ENCODE peak calls at places on chromosomes 11 and 22, in five cellular contexts. One of them, this sample, is unnamed.
A peak's percentile ranks its signal among the peaks of the same experiment; 100 is the strongest.

GRCh38 chr11:114195981-114196731 is 100.0 kb upstream of the NNMT start:
- DNase-seq in BJ: no peak
- DNase-seq in IMR-90: no peak
- DNase-seq in H9: no peak
- DNase-seq in body of pancreas: peak; percentile 52
- DNase-seq in this sample: peak; percentile 72

GRCh38 chr22:18062421-18062820 is 15.4 kb upstream of the PEX26 start:
- DNase-seq in body of pancreas: no peak
- DNase-seq in IMR-90: no peak
- DNase-seq in H9: no peak
- DNase-seq in BJ: no peak
- DNase-seq in this sample: no peak

GRCh38 chr11:17774232-17775034 is 39.9 kb downstream of the KCNC1 start:
- DNase-seq in BJ: no peak
- DNase-seq in H9: no peak
- DNase-seq in IMR-90: no peak
- DNase-seq in body of pancreas: no peak
- DNase-seq in this sample: no peak

GRCh38 chr22:26885441-26886261 is 228.3 kb downstream of the MIAT start:
- DNase-seq in IMR-90: no peak
- DNase-seq in BJ: no peak
- DNase-seq in H9: no peak
- DNase-seq in body of pancreas: no peak
- DNase-seq in this sample: no peak

GRCh38 chr22:21641417-21641794 is 696 bp upstream of the SDF2L1 start:
- DNase-seq in H9: peak; percentile 60
- DNase-seq in BJ: no peak
- DNase-seq in IMR-90: peak; percentile 55
- DNase-seq in body of pancreas: peak; percentile 68
- DNase-seq in this sample: peak; percentile 68

GRCh38 chr22:23072911-23073491 is 2.7 kb downstream of the GNAZ start:
- DNase-seq in H9: no peak
- DNase-seq in body of pancreas: no peak
- DNase-seq in IMR-90: no peak
- DNase-seq in BJ: peak; percentile 21
- DNase-seq in this sample: no peak

GRCh38 chr11:24963879-24964278 is 467.0 kb downstream of the LUZP2 start:
- DNase-seq in BJ: no peak
- DNase-seq in body of pancreas: no peak
- DNase-seq in H9: no peak
- DNase-seq in IMR-90: no peak
- DNase-seq in this sample: no peak

GRCh38 chr11:201936-202335 is 5.3 kb downstream of the BET1L start:
- DNase-seq in body of pancreas: no peak
- DNase-seq in BJ: no peak
- DNase-seq in H9: no peak
- DNase-seq in IMR-90: no peak
- DNase-seq in this sample: no peak

GRCh38 chr11:1428762-1429316 is 39.1 kb downstream of the BRSK2 start:
- DNase-seq in IMR-90: no peak
- DNase-seq in BJ: no peak
- DNase-seq in body of pancreas: no peak
- DNase-seq in H9: no peak
- DNase-seq in this sample: no peak

GRCh38 chr11:117950320-117950719 is 21.1 kb upstream of the TMPRSS13 start:
- DNase-seq in IMR-90: no peak
- DNase-seq in body of pancreas: peak; percentile 24
- DNase-seq in BJ: no peak
- DNase-seq in H9: no peak
- DNase-seq in this sample: no peak

GRCh38 chr22:23849009-23850006 is 8.4 kb upstream of the SLC2A11 start:
- DNase-seq in BJ: no peak
- DNase-seq in IMR-90: peak; percentile 51
- DNase-seq in body of pancreas: peak; percentile 81
- DNase-seq in H9: peak; percentile 95
- DNase-seq in this sample: peak; percentile 94

DNA sequence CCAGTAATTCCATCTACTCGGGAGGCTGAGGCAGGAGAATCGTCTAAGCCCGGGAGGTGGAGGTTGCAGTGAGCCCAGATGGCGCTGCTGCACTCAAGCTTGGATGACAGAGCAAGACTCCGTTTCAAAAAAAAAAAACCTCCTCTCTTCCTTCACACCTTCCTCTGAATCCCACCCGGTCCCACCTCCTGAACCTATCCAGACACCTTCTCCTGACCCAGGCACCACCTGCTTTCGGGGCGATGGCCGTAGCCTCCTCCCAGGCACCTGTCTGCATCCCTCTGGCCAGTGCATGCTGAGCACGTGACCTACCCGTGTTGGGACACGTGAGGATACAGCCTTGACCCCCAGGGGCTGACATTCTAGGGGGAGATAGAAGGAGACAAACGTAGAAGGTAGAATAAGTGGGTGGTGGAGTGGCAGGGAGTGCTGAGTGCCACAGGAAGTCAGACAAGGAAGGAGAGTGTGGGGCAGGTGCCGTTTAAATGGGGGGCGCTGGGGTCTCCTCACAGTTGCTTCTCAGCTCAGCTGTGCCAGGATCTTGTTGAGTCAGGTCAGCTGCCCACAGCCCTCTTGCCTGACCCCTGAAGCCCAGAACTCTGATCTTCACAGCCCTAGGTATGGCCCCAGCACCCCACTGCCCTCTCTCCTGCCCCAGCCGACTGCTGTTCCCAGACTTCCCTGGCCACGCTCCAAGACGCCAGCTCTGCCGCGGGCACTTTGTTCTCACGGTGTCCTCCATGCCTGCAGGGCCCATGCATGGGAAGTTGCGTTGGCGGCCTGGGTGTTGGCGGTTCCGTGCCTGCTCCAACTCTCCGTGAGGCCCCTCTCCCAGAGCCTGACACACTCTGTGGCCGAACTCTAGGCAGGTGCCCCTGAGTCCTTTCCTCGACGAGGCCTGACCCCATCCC is 1.2 kb upstream of the MIOX start:
- DNase-seq in IMR-90: no peak
- DNase-seq in body of pancreas: peak; percentile 93
- DNase-seq in BJ: no peak
- DNase-seq in H9: no peak
- DNase-seq in this sample: peak; percentile 69
- TF ChIP-seq CTCF in IMR-90: no peak
- TF ChIP-seq CTCF in body of pancreas: no peak
- TF ChIP-seq CTCF in BJ: no peak
- TF ChIP-seq CTCF in H9: no peak
- TF ChIP-seq CTCF in this sample: no peak

GRCh38 chr22:37486224-37486845 is at the start of gene MFNG:
- DNase-seq in BJ: no peak
- DNase-seq in H9: peak; percentile 81
- DNase-seq in body of pancreas: peak; percentile 77
- DNase-seq in IMR-90: peak; percentile 6
- DNase-seq in this sample: no peak
- TF ChIP-seq CTCF in BJ: peak; percentile 13
- TF ChIP-seq CTCF in H9: peak; percentile 41
- TF ChIP-seq CTCF in body of pancreas: no peak
- TF ChIP-seq CTCF in IMR-90: peak; percentile 17
- TF ChIP-seq CTCF in this sample: no peak

DNA sequence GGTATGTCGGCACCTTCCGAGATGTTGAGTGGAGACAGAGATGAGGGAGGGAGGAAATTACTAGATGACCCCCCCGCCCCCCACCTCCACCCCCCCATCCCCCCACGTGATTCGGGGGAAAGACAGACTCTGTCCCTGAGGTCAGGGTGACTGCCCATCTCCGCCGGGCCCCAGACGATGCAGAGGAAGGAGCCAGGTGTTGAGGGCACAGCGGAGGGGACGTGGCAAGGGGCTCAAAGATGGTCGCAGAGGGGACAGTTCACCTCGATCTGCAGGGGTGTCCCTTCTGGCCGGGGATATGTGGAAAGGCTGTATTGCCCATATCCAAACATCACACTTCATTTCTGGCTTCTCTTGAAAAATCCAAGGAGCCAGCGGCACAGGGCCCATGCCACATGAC is 14.1 kb downstream of the PHF21B start:
- DNase-seq in body of pancreas: no peak
- DNase-seq in IMR-90: no peak
- DNase-seq in BJ: no peak
- DNase-seq in H9: no peak
- DNase-seq in this sample: no peak
- TF ChIP-seq CTCF in body of pancreas: no peak
- TF ChIP-seq CTCF in IMR-90: no peak
- TF ChIP-seq CTCF in BJ: no peak
- TF ChIP-seq CTCF in H9: no peak
- TF ChIP-seq CTCF in this sample: no peak

DNA sequence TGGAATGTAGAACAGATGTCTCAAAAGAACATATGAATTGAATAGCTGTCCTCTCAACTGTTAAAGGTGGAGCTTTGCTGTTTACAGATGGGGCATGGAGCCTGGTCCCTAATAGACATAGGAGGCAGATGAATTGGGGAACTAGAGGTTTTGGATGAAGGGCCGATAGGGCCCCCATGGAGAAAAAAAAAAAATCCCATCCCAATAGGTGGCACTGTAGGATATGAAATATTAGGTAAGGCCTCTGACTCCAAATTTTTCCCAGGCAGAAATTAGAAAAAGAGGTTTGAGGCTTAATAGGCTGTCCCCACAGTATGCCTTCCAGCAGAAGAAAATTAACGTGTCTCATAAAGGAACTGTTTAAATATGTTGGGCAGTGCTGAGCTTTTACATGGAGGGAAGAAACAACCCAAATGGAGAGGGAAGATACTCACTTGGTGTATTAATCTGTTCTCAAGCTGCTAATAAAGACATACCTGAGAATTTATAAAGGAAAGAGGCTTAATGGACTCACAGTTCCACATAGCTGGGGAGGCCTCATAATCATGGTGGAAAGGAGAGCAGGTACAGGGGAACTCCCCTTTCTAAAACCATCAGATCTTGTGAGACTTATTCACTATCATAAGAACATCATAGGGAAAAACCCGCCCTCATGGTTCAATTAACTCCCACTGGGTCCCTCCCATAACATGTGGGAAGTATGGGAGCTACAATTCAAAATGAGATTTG is 30.1 kb upstream of the TMEM45B start:
- DNase-seq in BJ: no peak
- DNase-seq in H9: no peak
- DNase-seq in body of pancreas: no peak
- DNase-seq in IMR-90: peak; percentile 1
- DNase-seq in this sample: no peak
- TF ChIP-seq CTCF in BJ: peak; percentile 35
- TF ChIP-seq CTCF in H9: peak; percentile 49
- TF ChIP-seq CTCF in body of pancreas: peak; percentile 41
- TF ChIP-seq CTCF in IMR-90: peak; percentile 30
- TF ChIP-seq CTCF in this sample: no peak

GRCh38 chr11:132116516-132116915 is 746.1 kb downstream of the NTM start:
- DNase-seq in BJ: no peak
- DNase-seq in body of pancreas: no peak
- DNase-seq in H9: no peak
- DNase-seq in IMR-90: no peak
- DNase-seq in this sample: no peak
- TF ChIP-seq CTCF in BJ: no peak
- TF ChIP-seq CTCF in body of pancreas: no peak
- TF ChIP-seq CTCF in H9: no peak
- TF ChIP-seq CTCF in IMR-90: no peak
- TF ChIP-seq CTCF in this sample: no peak

GRCh38 chr11:44833221-44833620 is 106.5 kb downstream of the TSPAN18 start:
- DNase-seq in H9: no peak
- DNase-seq in BJ: no peak
- DNase-seq in IMR-90: no peak
- DNase-seq in body of pancreas: no peak
- DNase-seq in this sample: no peak

GRCh38 chr11:44835979-44836378 is 109.2 kb downstream of the TSPAN18 start:
- DNase-seq in BJ: no peak
- DNase-seq in IMR-90: no peak
- DNase-seq in H9: no peak
- DNase-seq in body of pancreas: no peak
- DNase-seq in this sample: no peak

GRCh38 chr11:44835326-44835725 is 108.6 kb downstream of the TSPAN18 start:
- DNase-seq in H9: no peak
- DNase-seq in BJ: no peak
- DNase-seq in IMR-90: no peak
- DNase-seq in body of pancreas: no peak
- DNase-seq in this sample: no peak

GRCh38 chr11:44833869-44834452 is 107.2 kb downstream of the TSPAN18 start:
- DNase-seq in IMR-90: no peak
- DNase-seq in BJ: no peak
- DNase-seq in H9: no peak
- DNase-seq in body of pancreas: no peak
- DNase-seq in this sample: peak; percentile 17

GRCh38 chr11:44834846-44835245 is 108.1 kb downstream of the TSPAN18 start:
- DNase-seq in BJ: no peak
- DNase-seq in IMR-90: no peak
- DNase-seq in H9: no peak
- DNase-seq in body of pancreas: no peak
- DNase-seq in this sample: no peak
- TF ChIP-seq CTCF in BJ: no peak
- TF ChIP-seq CTCF in IMR-90: no peak
- TF ChIP-seq CTCF in H9: no peak
- TF ChIP-seq CTCF in body of pancreas: no peak
- TF ChIP-seq CTCF in this sample: no peak

GRCh38 chr11:27196040-27196897 is 155.7 kb downstream of the BBOX1 start:
- DNase-seq in H9: no peak
- DNase-seq in IMR-90: no peak
- DNase-seq in body of pancreas: no peak
- DNase-seq in BJ: no peak
- DNase-seq in this sample: no peak
- TF ChIP-seq CTCF in H9: no peak
- TF ChIP-seq CTCF in IMR-90: no peak
- TF ChIP-seq CTCF in body of pancreas: no peak
- TF ChIP-seq CTCF in BJ: no peak
- TF ChIP-seq CTCF in this sample: no peak

DNA sequence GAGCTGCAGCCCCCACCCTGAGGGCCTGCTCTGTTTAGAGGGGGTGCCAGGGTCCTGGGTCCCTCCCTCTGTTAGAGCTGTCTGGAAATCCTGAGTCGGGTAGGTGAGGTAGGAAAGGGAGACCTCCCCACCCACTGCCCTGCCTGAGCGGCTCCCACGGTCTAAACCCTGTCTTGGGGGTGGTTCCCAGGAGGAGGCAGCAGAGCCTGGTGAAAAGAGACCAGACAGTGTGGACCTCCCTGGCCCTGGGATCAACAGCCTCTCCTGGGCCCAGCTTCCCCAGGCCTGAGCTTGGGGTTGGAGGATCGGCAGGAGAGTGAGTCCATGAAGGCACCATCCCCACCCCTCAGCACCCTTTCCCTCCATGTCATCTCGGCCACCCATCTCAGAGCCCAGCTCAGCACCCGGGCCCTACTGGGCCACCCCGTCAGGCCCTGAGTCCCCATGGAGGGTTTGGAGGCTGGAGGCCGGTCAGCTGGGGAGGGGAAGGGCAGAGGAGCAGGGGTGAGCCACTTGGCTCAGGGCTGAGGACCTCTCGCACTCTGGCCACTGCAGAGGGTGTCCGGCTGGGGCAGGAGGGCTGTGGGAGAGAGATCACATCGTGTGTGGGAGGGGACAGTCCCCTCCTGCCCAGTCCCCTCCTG is 37.2 kb downstream of the RTN4R start:
- DNase-seq in body of pancreas: no peak
- DNase-seq in BJ: no peak
- DNase-seq in IMR-90: no peak
- DNase-seq in H9: no peak
- DNase-seq in this sample: no peak
- TF ChIP-seq CTCF in body of pancreas: no peak
- TF ChIP-seq CTCF in BJ: no peak
- TF ChIP-seq CTCF in IMR-90: no peak
- TF ChIP-seq CTCF in H9: no peak
- TF ChIP-seq CTCF in this sample: no peak

This sample was measured in Calu3.